ENCODE peak calls at places on chromosomes 1 and 21, in nine cellular contexts. One of them, this sample, is unnamed.

GRCh38 chr1:236451796-236452373 is 57.8 kb downstream of the EDARADD start:
- DNase-seq in endodermal cell: peak; percentile 85
- DNase-seq in AG04450: no peak
- DNase-seq in Panc1: no peak
- DNase-seq in heart right ventricle: no peak
- DNase-seq in NCI-H1092 treated with DMSO at 0.1 percent for 48 hours: no peak
- DNase-seq in keratinocyte: no peak
- DNase-seq in hypothalamus: no peak
- DNase-seq in stimulated activated CD4-positive, alpha-beta T cell treated with anti-CD3 and anti-CD28 coated beads, Interleukin-2, amount 100 ng/mL, for 24 hours: peak; percentile 49
- DNase-seq in this sample: peak; percentile 9

GRCh38 chr1:166307261-166308188 is 140.7 kb upstream of the FAM78B start:
- DNase-seq in keratinocyte: no peak
- DNase-seq in stimulated activated CD4-positive, alpha-beta T cell treated with anti-CD3 and anti-CD28 coated beads, Interleukin-2, amount 100 ng/mL, for 24 hours: no peak
- DNase-seq in endodermal cell: no peak
- DNase-seq in hypothalamus: no peak
- DNase-seq in heart right ventricle: peak; percentile 63
- DNase-seq in Panc1: no peak
- DNase-seq in AG04450: no peak
- DNase-seq in NCI-H1092 treated with DMSO at 0.1 percent for 48 hours: no peak
- DNase-seq in this sample: no peak

GRCh38 chr21:46118305-46118870 is 20.5 kb downstream of the COL6A2 start:
- DNase-seq in heart right ventricle: peak; percentile 3
- DNase-seq in hypothalamus: no peak
- DNase-seq in AG04450: no peak
- DNase-seq in stimulated activated CD4-positive, alpha-beta T cell treated with anti-CD3 and anti-CD28 coated beads, Interleukin-2, amount 100 ng/mL, for 24 hours: no peak
- DNase-seq in keratinocyte: no peak
- DNase-seq in endodermal cell: no peak
- DNase-seq in NCI-H1092 treated with DMSO at 0.1 percent for 48 hours: no peak
- DNase-seq in Panc1: no peak
- DNase-seq in this sample: no peak

GRCh38 chr1:3052501-3052900 is 16.5 kb upstream of the PRDM16 start:
- DNase-seq in NCI-H1092 treated with DMSO at 0.1 percent for 48 hours: no peak
- DNase-seq in endodermal cell: peak; percentile 8
- DNase-seq in keratinocyte: no peak
- DNase-seq in Panc1: no peak
- DNase-seq in stimulated activated CD4-positive, alpha-beta T cell treated with anti-CD3 and anti-CD28 coated beads, Interleukin-2, amount 100 ng/mL, for 24 hours: no peak
- DNase-seq in AG04450: no peak
- DNase-seq in hypothalamus: no peak
- DNase-seq in heart right ventricle: no peak
- DNase-seq in this sample: no peak

GRCh38 chr1:101453844-101454243 is 217.0 kb downstream of the S1PR1 start:
- DNase-seq in NCI-H1092 treated with DMSO at 0.1 percent for 48 hours: no peak
- DNase-seq in Panc1: no peak
- DNase-seq in keratinocyte: no peak
- DNase-seq in stimulated activated CD4-positive, alpha-beta T cell treated with anti-CD3 and anti-CD28 coated beads, Interleukin-2, amount 100 ng/mL, for 24 hours: no peak
- DNase-seq in endodermal cell: no peak
- DNase-seq in hypothalamus: no peak
- DNase-seq in heart right ventricle: no peak
- DNase-seq in AG04450: no peak
- DNase-seq in this sample: no peak

GRCh38 chr1:55478742-55479141 is 263.6 kb upstream of the USP24 start:
- DNase-seq in Panc1: no peak
- DNase-seq in AG04450: no peak
- DNase-seq in NCI-H1092 treated with DMSO at 0.1 percent for 48 hours: peak; percentile 22
- DNase-seq in hypothalamus: no peak
- DNase-seq in stimulated activated CD4-positive, alpha-beta T cell treated with anti-CD3 and anti-CD28 coated beads, Interleukin-2, amount 100 ng/mL, for 24 hours: no peak
- DNase-seq in keratinocyte: no peak
- DNase-seq in heart right ventricle: no peak
- DNase-seq in endodermal cell: no peak
- DNase-seq in this sample: peak; percentile 49

GRCh38 chr1:117580436-117580835 is 25.4 kb upstream of the TENT5C start:
- DNase-seq in AG04450: no peak
- DNase-seq in endodermal cell: no peak
- DNase-seq in Panc1: no peak
- DNase-seq in hypothalamus: no peak
- DNase-seq in heart right ventricle: no peak
- DNase-seq in NCI-H1092 treated with DMSO at 0.1 percent for 48 hours: no peak
- DNase-seq in stimulated activated CD4-positive, alpha-beta T cell treated with anti-CD3 and anti-CD28 coated beads, Interleukin-2, amount 100 ng/mL, for 24 hours: no peak
- DNase-seq in keratinocyte: no peak
- DNase-seq in this sample: no peak

GRCh38 chr1:11550664-11551283 is 71.8 kb downstream of the DISP3 start:
- DNase-seq in Panc1: no peak
- DNase-seq in keratinocyte: no peak
- DNase-seq in stimulated activated CD4-positive, alpha-beta T cell treated with anti-CD3 and anti-CD28 coated beads, Interleukin-2, amount 100 ng/mL, for 24 hours: peak; percentile 43
- DNase-seq in hypothalamus: no peak
- DNase-seq in heart right ventricle: peak; percentile 75
- DNase-seq in endodermal cell: peak; percentile 95
- DNase-seq in AG04450: peak; percentile 33
- DNase-seq in NCI-H1092 treated with DMSO at 0.1 percent for 48 hours: no peak
- DNase-seq in this sample: peak; percentile 28

GRCh38 chr1:167763525-167764220 is 41.9 kb downstream of the MPZL1 start:
- DNase-seq in NCI-H1092 treated with DMSO at 0.1 percent for 48 hours: no peak
- DNase-seq in heart right ventricle: no peak
- DNase-seq in hypothalamus: no peak
- DNase-seq in stimulated activated CD4-positive, alpha-beta T cell treated with anti-CD3 and anti-CD28 coated beads, Interleukin-2, amount 100 ng/mL, for 24 hours: no peak
- DNase-seq in Panc1: no peak
- DNase-seq in keratinocyte: peak; percentile 73
- DNase-seq in AG04450: no peak
- DNase-seq in endodermal cell: no peak
- DNase-seq in this sample: no peak

GRCh38 chr1:233819042-233819441 is 85.4 kb upstream of the SLC35F3 start:
- DNase-seq in endodermal cell: no peak
- DNase-seq in Panc1: no peak
- DNase-seq in heart right ventricle: no peak
- DNase-seq in stimulated activated CD4-positive, alpha-beta T cell treated with anti-CD3 and anti-CD28 coated beads, Interleukin-2, amount 100 ng/mL, for 24 hours: no peak
- DNase-seq in keratinocyte: no peak
- DNase-seq in AG04450: no peak
- DNase-seq in NCI-H1092 treated with DMSO at 0.1 percent for 48 hours: no peak
- DNase-seq in hypothalamus: no peak
- DNase-seq in this sample: no peak

GRCh38 chr1:40612345-40612831 is 53.1 kb downstream of the RIMS3 start:
- DNase-seq in keratinocyte: no peak
- DNase-seq in heart right ventricle: peak; percentile 74
- DNase-seq in AG04450: peak; percentile 8
- DNase-seq in hypothalamus: no peak
- DNase-seq in NCI-H1092 treated with DMSO at 0.1 percent for 48 hours: peak; percentile 81
- DNase-seq in endodermal cell: peak; percentile 92
- DNase-seq in stimulated activated CD4-positive, alpha-beta T cell treated with anti-CD3 and anti-CD28 coated beads, Interleukin-2, amount 100 ng/mL, for 24 hours: peak; percentile 67
- DNase-seq in Panc1: peak; percentile 64
- DNase-seq in this sample: peak; percentile 41

GRCh38 chr1:176208034-176208433 is 948 bp upstream of the COP1 start:
- DNase-seq in heart right ventricle: no peak
- DNase-seq in NCI-H1092 treated with DMSO at 0.1 percent for 48 hours: no peak
- DNase-seq in AG04450: no peak
- DNase-seq in Panc1: no peak
- DNase-seq in endodermal cell: no peak
- DNase-seq in hypothalamus: no peak
- DNase-seq in stimulated activated CD4-positive, alpha-beta T cell treated with anti-CD3 and anti-CD28 coated beads, Interleukin-2, amount 100 ng/mL, for 24 hours: peak; percentile 8
- DNase-seq in keratinocyte: no peak
- DNase-seq in this sample: no peak

GRCh38 chr1:183632087-183632486 is 3.5 kb downstream of the ARPC5 start:
- DNase-seq in keratinocyte: no peak
- DNase-seq in NCI-H1092 treated with DMSO at 0.1 percent for 48 hours: no peak
- DNase-seq in AG04450: no peak
- DNase-seq in endodermal cell: no peak
- DNase-seq in stimulated activated CD4-positive, alpha-beta T cell treated with anti-CD3 and anti-CD28 coated beads, Interleukin-2, amount 100 ng/mL, for 24 hours: no peak
- DNase-seq in Panc1: no peak
- DNase-seq in hypothalamus: no peak
- DNase-seq in heart right ventricle: no peak
- DNase-seq in this sample: peak; percentile 88

GRCh38 chr1:19385869-19386591 is 73.9 kb downstream of the SLC66A1 start:
- DNase-seq in AG04450: no peak
- DNase-seq in stimulated activated CD4-positive, alpha-beta T cell treated with anti-CD3 and anti-CD28 coated beads, Interleukin-2, amount 100 ng/mL, for 24 hours: no peak
- DNase-seq in hypothalamus: no peak
- DNase-seq in heart right ventricle: peak; percentile 82
- DNase-seq in Panc1: no peak
- DNase-seq in endodermal cell: no peak
- DNase-seq in keratinocyte: no peak
- DNase-seq in NCI-H1092 treated with DMSO at 0.1 percent for 48 hours: no peak
- DNase-seq in this sample: no peak

GRCh38 chr21:34126269-34126668 is 52.9 kb downstream of the MRPS6 start:
- DNase-seq in endodermal cell: no peak
- DNase-seq in heart right ventricle: no peak
- DNase-seq in NCI-H1092 treated with DMSO at 0.1 percent for 48 hours: no peak
- DNase-seq in AG04450: no peak
- DNase-seq in Panc1: no peak
- DNase-seq in keratinocyte: peak; percentile 89
- DNase-seq in stimulated activated CD4-positive, alpha-beta T cell treated with anti-CD3 and anti-CD28 coated beads, Interleukin-2, amount 100 ng/mL, for 24 hours: no peak
- DNase-seq in hypothalamus: no peak
- DNase-seq in this sample: peak; percentile 38

GRCh38 chr21:15379776-15380175 is 315.0 kb upstream of the NRIP1 start:
- DNase-seq in keratinocyte: no peak
- DNase-seq in NCI-H1092 treated with DMSO at 0.1 percent for 48 hours: peak; percentile 2
- DNase-seq in endodermal cell: no peak
- DNase-seq in stimulated activated CD4-positive, alpha-beta T cell treated with anti-CD3 and anti-CD28 coated beads, Interleukin-2, amount 100 ng/mL, for 24 hours: no peak
- DNase-seq in hypothalamus: no peak
- DNase-seq in Panc1: no peak
- DNase-seq in AG04450: no peak
- DNase-seq in heart right ventricle: no peak
- DNase-seq in this sample: no peak

GRCh38 chr1:60280764-60281278 is 207.3 kb upstream of the C1orf87 start:
- DNase-seq in heart right ventricle: no peak
- DNase-seq in stimulated activated CD4-positive, alpha-beta T cell treated with anti-CD3 and anti-CD28 coated beads, Interleukin-2, amount 100 ng/mL, for 24 hours: no peak
- DNase-seq in hypothalamus: no peak
- DNase-seq in NCI-H1092 treated with DMSO at 0.1 percent for 48 hours: no peak
- DNase-seq in Panc1: no peak
- DNase-seq in endodermal cell: no peak
- DNase-seq in keratinocyte: no peak
- DNase-seq in AG04450: no peak
- DNase-seq in this sample: no peak

GRCh38 chr1:157359309-157360020 is 192.8 kb downstream of the FCRL5 start:
- DNase-seq in keratinocyte: no peak
- DNase-seq in AG04450: no peak
- DNase-seq in endodermal cell: no peak
- DNase-seq in hypothalamus: no peak
- DNase-seq in Panc1: no peak
- DNase-seq in stimulated activated CD4-positive, alpha-beta T cell treated with anti-CD3 and anti-CD28 coated beads, Interleukin-2, amount 100 ng/mL, for 24 hours: no peak
- DNase-seq in NCI-H1092 treated with DMSO at 0.1 percent for 48 hours: peak; percentile 67
- DNase-seq in heart right ventricle: no peak
- DNase-seq in this sample: peak; percentile 30

This sample was measured in HCEC 1CT.